ENCODE peak calls at places on chromosomes 3 and 15, in four cellular contexts. X is uterus, G is thyroid gland, K is cardiac muscle cell. Z is an unnamed sample. For H3K4me1 and H3K9me3, the result is how much of the 10 kb centered on the place peaks cover.

GRCh38 chr15:60673918-60674558 is 195.1 kb upstream of the ICE2 start:
- DNase-seq in X (peak), G (peak), K (peak), Z (peak)

GRCh38 chr15:77599899-77600298 is 32.8 kb downstream of the LINGO1 start:
- DNase-seq in X (no peak), G (no peak), K (peak), Z (no peak)

GRCh38 chr3:48433472-48434118 is 3.7 kb upstream of the PLXNB1 start:
- DNase-seq in X (peak), K (peak), G (peak), Z (no peak)

GRCh38 chr3:108088146-108088545 is 2.7 kb downstream of the CD47 start:
- DNase-seq in X (no peak), K (no peak), G (no peak), Z (no peak)

GRCh38 chr15:78739996-78740903 is 71.0 kb downstream of the ADAMTS7 start:
- DNase-seq in X (no peak), G (no peak), K (peak), Z (no peak)

GRCh38 chr3:77467702-77468407 is 428.0 kb downstream of the ROBO2 start:
- DNase-seq in K (no peak), G (peak), X (no peak), Z (no peak)

GRCh38 chr15:93063292-93063671 is 25.7 kb downstream of the RGMA start:
- DNase-seq in X (no peak), G (no peak), K (no peak), Z (no peak)

GRCh38 chr3:107598926-107599754 is 76.4 kb downstream of the BBX start:
- DNase-seq in G (peak), X (peak), K (peak), Z (no peak)

GRCh38 chr3:27632431-27633223 is 89.5 kb downstream of the EOMES start:
- DNase-seq in K (peak), G (peak), X (peak), Z (peak)

GRCh38 chr15:32956006-32956405 is 238.2 kb downstream of the GREM1 start:
- DNase-seq in K (peak), G (no peak), X (no peak), Z (no peak)

GRCh38 chr3:156750191-156750873 is 75.8 kb upstream of the LEKR1 start:
- DNase-seq in K (peak), G (no peak), X (no peak), Z (no peak)

GRCh38 chr3:62571916-62572315 is 198.6 kb upstream of the FEZF2 start:
- DNase-seq in K (no peak), X (no peak), G (no peak), Z (no peak)

GRCh38 chr3:123586131-123586530 is 1.3 kb upstream of the HACD2 start:
- DNase-seq in G (peak), X (no peak), K (peak), Z (no peak)

GRCh38 chr3:34382859-34383258 is 584.4 kb downstream of the PDCD6IP start:
- DNase-seq in K (no peak), G (no peak), X (no peak), Z (no peak)

DNA sequence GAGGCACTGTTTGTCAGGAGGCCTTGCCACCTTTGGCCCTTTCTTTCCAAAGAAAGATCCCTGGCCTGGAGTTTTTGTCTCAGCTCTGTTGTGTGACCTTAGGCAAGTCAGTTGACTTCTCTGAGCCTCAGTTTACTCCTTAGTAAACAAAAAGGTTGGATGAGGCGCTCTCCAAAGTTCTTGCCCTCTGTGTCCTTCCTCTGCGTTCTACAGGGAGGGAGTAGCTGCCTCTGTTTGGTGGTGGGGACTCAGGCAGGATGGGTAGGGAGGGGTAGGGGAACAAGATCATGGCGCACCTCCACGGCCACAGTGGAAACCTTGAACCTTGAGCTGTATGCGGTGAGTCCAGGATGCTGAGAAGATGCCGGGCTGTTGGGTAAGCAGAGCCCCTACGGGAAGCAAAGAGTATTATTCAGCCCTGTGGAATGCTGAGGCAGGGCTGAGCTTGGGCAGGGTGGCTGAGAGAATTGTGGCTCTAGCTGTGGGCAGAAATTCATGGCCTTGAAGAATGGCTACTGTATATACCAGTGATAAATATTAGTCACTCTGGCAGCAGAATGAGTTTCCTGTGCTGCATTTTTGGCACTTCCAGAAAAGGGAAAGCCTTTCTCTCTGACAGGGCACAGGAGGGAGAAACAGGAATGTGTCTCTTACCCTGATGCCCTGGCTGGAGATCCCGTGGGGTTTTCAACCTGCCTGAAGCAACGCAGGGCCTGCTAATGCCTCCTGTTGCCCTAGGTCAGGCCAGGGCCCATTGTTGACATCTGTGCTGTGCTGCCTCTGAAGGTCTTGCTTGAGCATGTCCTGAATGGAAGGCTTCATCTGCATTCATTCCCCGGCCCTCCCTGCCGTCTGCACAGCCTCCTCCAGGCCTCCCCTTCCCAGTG is 39.9 kb downstream of the SMAD3 start:
- DNase-seq in K (peak), X (peak), G (no peak), Z (peak)
- H3K4me1 ChIP-seq in K (under half), X (under half), G (half or more), Z (under half)

DNA sequence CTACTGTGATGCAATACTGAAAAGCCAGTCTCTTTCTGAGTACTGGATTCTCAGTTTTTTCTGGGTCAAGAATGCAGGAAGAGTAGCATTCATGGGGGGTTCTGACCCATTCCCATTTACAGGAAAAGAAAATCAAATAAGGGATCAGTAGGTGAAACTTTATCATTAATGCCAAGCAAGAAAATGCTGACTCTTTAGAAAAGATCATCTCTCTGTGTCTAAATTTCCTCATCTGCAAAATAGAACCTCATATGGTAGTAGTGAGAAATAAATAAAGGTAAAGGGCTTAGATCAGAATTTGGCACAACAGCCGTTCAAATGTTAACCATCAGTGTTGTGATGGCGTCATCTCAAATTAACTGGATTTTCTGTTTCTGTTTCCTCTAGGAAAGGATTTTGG is 807.6 kb upstream of the LMCD1 start:
- DNase-seq in G (no peak), K (no peak), X (no peak), Z (no peak)
- H3K9me3 ChIP-seq in G (under half), K (under half), X (under half), Z (under half)

GRCh38 chr3:46283851-46284450 is 41.7 kb downstream of the CCR3 start:
- DNase-seq in K (no peak), X (no peak), G (no peak), Z (no peak)
- H3K27ac ChIP-seq in K (no peak), X (no peak), G (no peak), Z (no peak)

DNA sequence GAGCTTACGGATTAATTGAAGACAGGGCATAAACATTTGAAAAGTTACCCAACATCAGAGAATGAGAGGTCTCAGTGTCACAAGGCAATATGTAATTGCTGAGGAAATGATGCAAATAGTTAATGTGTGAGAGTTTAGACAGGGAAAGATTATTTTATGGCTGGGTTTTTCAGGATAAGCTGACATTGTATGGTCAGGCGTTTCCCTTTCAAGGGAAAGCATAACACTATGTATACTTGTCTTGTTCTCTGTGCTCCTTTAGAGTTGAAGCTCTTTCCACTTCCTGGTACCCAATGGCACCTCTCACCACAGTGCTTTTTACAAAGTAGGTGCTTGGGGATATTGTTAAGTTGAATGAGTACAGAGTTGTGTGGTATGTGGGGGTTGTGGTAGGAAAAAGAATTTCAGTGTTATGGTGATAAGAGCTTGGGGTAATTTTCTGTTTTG is 19.9 kb downstream of the IQGAP1 start:
- DNase-seq in X (no peak), G (no peak), K (peak), Z (no peak)
- H3K4me1 ChIP-seq in X (under half), G (under half), K (under half), Z (half or more)

GRCh38 chr15:56227780-56228179 is 15.9 kb downstream of the RFX7 start:
- DNase-seq in G (no peak), X (no peak), K (no peak), Z (no peak)

GRCh38 chr15:56228352-56228751 is 15.3 kb downstream of the RFX7 start:
- DNase-seq in X (no peak), G (no peak), K (no peak), Z (no peak)

GRCh38 chr15:56222302-56222701 is 21.4 kb downstream of the RFX7 start:
- DNase-seq in K (no peak), X (no peak), G (no peak), Z (no peak)

GRCh38 chr15:56227315-56227714 is 16.4 kb downstream of the RFX7 start:
- DNase-seq in G (no peak), X (no peak), K (no peak), Z (no peak)

GRCh38 chr15:56225520-56225919 is 18.2 kb downstream of the RFX7 start:
- DNase-seq in G (no peak), K (no peak), X (no peak), Z (no peak)
- H3K9me3 ChIP-seq in G (under half), K (under half), X (under half), Z (under half)

GRCh38 chr15:80242802-80243201 is 9.2 kb downstream of the CTXND1 start:
- DNase-seq in G (peak), K (no peak), X (no peak), Z (no peak)
- H3K27ac ChIP-seq in G (peak), K (no peak), X (no peak), Z (no peak)